ENCODE peak calls at places on chromosomes 16 and 17, in seven cellular contexts. D, I, C, B, F, Q and Z are unnamed samples.

GRCh38 chr16:89015271-89015859 is 38.4 kb upstream of the CBFA2T3 start:
- DNase-seq in D (no peak), I (no peak), C (no peak), B (no peak), F (no peak), Q (no peak), Z (no peak)

GRCh38 chr16:50282010-50282538 is 15.7 kb downstream of the ADCY7 start:
- DNase-seq in D (no peak), I (no peak), C (peak; percentile 53), B (no peak), F (no peak), Q (no peak), Z (no peak)

GRCh38 chr17:17300624-17301568 is 2.3 kb upstream of the NT5M start:
- DNase-seq in D (no peak), I (no peak), C (peak; percentile 19), B (peak; percentile 44), F (no peak), Q (peak; percentile 98), Z (no peak)

GRCh38 chr16:88924834-88925539 is 52.0 kb downstream of the CBFA2T3 start:
- DNase-seq in D (peak; percentile 46), I (peak; percentile 63), C (no peak), B (no peak), F (peak; percentile 19), Q (peak; percentile 89), Z (no peak)

GRCh38 chr16:21005008-21005407 is 104.4 kb downstream of the LYRM1 start:
- DNase-seq in D (no peak), I (no peak), C (no peak), B (no peak), F (no peak), Q (no peak), Z (no peak)

GRCh38 chr17:80283116-80283852 is 22.6 kb downstream of the RNF213 start:
- DNase-seq in D (no peak), I (no peak), C (no peak), B (no peak), F (no peak), Q (no peak), Z (no peak)

GRCh38 chr16:83968891-83969672 is 1.0 kb downstream of the NECAB2 start:
- DNase-seq in D (no peak), I (no peak), C (no peak), B (no peak), F (no peak), Q (no peak), Z (no peak)

GRCh38 chr16:88002749-88003148 is 51.5 kb downstream of the BANP start:
- DNase-seq in D (no peak), I (no peak), C (no peak), B (no peak), F (no peak), Q (no peak), Z (no peak)